ENCODE peak calls at places on chromosome 2, in ten cellular contexts. One of them, this sample, is unnamed.

GRCh38 chr2:85175369-85176299 is 42.4 kb downstream of the TCF7L1 start:
- DNase-seq in A549: no peak
- DNase-seq in IMR-90: peak
- DNase-seq in thyroid gland: peak
- DNase-seq in spleen: no peak
- DNase-seq in NB4: no peak
- DNase-seq in body of pancreas: peak
- DNase-seq in sigmoid colon: no peak
- DNase-seq in HepG2: peak
- DNase-seq in lower leg skin: peak
- DNase-seq in this sample: peak

GRCh38 chr2:164754157-164755093 is 87.2 kb downstream of the COBLL1 start:
- DNase-seq in thyroid gland: no peak
- DNase-seq in body of pancreas: no peak
- DNase-seq in spleen: no peak
- DNase-seq in sigmoid colon: no peak
- DNase-seq in A549: no peak
- DNase-seq in NB4: no peak
- DNase-seq in IMR-90: no peak
- DNase-seq in HepG2: no peak
- DNase-seq in lower leg skin: no peak
- DNase-seq in this sample: no peak

GRCh38 chr2:151021747-151022450 is 239.8 kb downstream of the RBM43 start:
- DNase-seq in A549: no peak
- DNase-seq in IMR-90: no peak
- DNase-seq in HepG2: no peak
- DNase-seq in thyroid gland: no peak
- DNase-seq in body of pancreas: no peak
- DNase-seq in spleen: no peak
- DNase-seq in NB4: no peak
- DNase-seq in sigmoid colon: no peak
- DNase-seq in lower leg skin: no peak
- DNase-seq in this sample: no peak

GRCh38 chr2:47345584-47345913 is 57.4 kb upstream of the MSH2 start:
- DNase-seq in IMR-90: no peak
- DNase-seq in NB4: no peak
- DNase-seq in A549: no peak
- DNase-seq in HepG2: peak
- DNase-seq in lower leg skin: no peak
- DNase-seq in body of pancreas: no peak
- DNase-seq in thyroid gland: no peak
- DNase-seq in spleen: no peak
- DNase-seq in sigmoid colon: no peak
- DNase-seq in this sample: no peak

GRCh38 chr2:127162261-127163089 is 55.5 kb upstream of the BIN1 start:
- DNase-seq in lower leg skin: peak
- DNase-seq in HepG2: no peak
- DNase-seq in thyroid gland: no peak
- DNase-seq in spleen: no peak
- DNase-seq in NB4: no peak
- DNase-seq in body of pancreas: no peak
- DNase-seq in A549: no peak
- DNase-seq in sigmoid colon: peak
- DNase-seq in IMR-90: no peak
- DNase-seq in this sample: no peak

GRCh38 chr2:66699481-66700180 is 264.7 kb downstream of the MEIS1 start:
- DNase-seq in HepG2: no peak
- DNase-seq in body of pancreas: no peak
- DNase-seq in IMR-90: no peak
- DNase-seq in A549: no peak
- DNase-seq in sigmoid colon: no peak
- DNase-seq in lower leg skin: no peak
- DNase-seq in thyroid gland: no peak
- DNase-seq in NB4: no peak
- DNase-seq in spleen: no peak
- DNase-seq in this sample: no peak

GRCh38 chr2:127573771-127574170 is 38.3 kb downstream of the MYO7B start:
- DNase-seq in thyroid gland: no peak
- DNase-seq in body of pancreas: no peak
- DNase-seq in sigmoid colon: peak
- DNase-seq in IMR-90: no peak
- DNase-seq in HepG2: no peak
- DNase-seq in A549: no peak
- DNase-seq in NB4: no peak
- DNase-seq in lower leg skin: no peak
- DNase-seq in spleen: peak
- DNase-seq in this sample: peak

GRCh38 chr2:113246606-113247005 is 32.1 kb downstream of the PAX8 start:
- DNase-seq in body of pancreas: no peak
- DNase-seq in thyroid gland: no peak
- DNase-seq in HepG2: no peak
- DNase-seq in spleen: no peak
- DNase-seq in NB4: no peak
- DNase-seq in sigmoid colon: no peak
- DNase-seq in lower leg skin: no peak
- DNase-seq in IMR-90: no peak
- DNase-seq in A549: no peak
- DNase-seq in this sample: no peak

GRCh38 chr2:28640263-28640907 is 111.2 kb upstream of the PPP1CB start:
- DNase-seq in lower leg skin: no peak
- DNase-seq in spleen: no peak
- DNase-seq in NB4: no peak
- DNase-seq in IMR-90: no peak
- DNase-seq in body of pancreas: no peak
- DNase-seq in thyroid gland: no peak
- DNase-seq in sigmoid colon: no peak
- DNase-seq in A549: no peak
- DNase-seq in HepG2: no peak
- DNase-seq in this sample: no peak

GRCh38 chr2:28638102-28638501 is 113.5 kb upstream of the PPP1CB start:
- DNase-seq in thyroid gland: no peak
- DNase-seq in lower leg skin: no peak
- DNase-seq in IMR-90: no peak
- DNase-seq in sigmoid colon: peak
- DNase-seq in HepG2: no peak
- DNase-seq in spleen: no peak
- DNase-seq in body of pancreas: no peak
- DNase-seq in NB4: no peak
- DNase-seq in A549: no peak
- DNase-seq in this sample: no peak

GRCh38 chr2:28639092-28639691 is 112.4 kb upstream of the PPP1CB start:
- DNase-seq in spleen: no peak
- DNase-seq in body of pancreas: no peak
- DNase-seq in A549: no peak
- DNase-seq in NB4: no peak
- DNase-seq in sigmoid colon: peak
- DNase-seq in lower leg skin: no peak
- DNase-seq in thyroid gland: no peak
- DNase-seq in HepG2: no peak
- DNase-seq in IMR-90: no peak
- DNase-seq in this sample: peak

GRCh38 chr2:28640908-28641300 is 110.7 kb upstream of the PPP1CB start:
- DNase-seq in sigmoid colon: peak
- DNase-seq in thyroid gland: no peak
- DNase-seq in NB4: no peak
- DNase-seq in HepG2: no peak
- DNase-seq in lower leg skin: no peak
- DNase-seq in spleen: no peak
- DNase-seq in A549: no peak
- DNase-seq in IMR-90: no peak
- DNase-seq in body of pancreas: no peak
- DNase-seq in this sample: no peak

GRCh38 chr2:28639836-28640235 is 111.8 kb upstream of the PPP1CB start:
- DNase-seq in HepG2: peak
- DNase-seq in NB4: no peak
- DNase-seq in IMR-90: no peak
- DNase-seq in thyroid gland: peak
- DNase-seq in spleen: no peak
- DNase-seq in lower leg skin: no peak
- DNase-seq in body of pancreas: peak
- DNase-seq in sigmoid colon: peak
- DNase-seq in A549: no peak
- DNase-seq in this sample: peak
- TF ChIP-seq POLR2A in HepG2: no peak
- TF ChIP-seq POLR2A in NB4: no peak
- TF ChIP-seq POLR2A in IMR-90: no peak
- TF ChIP-seq POLR2A in thyroid gland: no peak
- TF ChIP-seq POLR2A in spleen: no peak
- TF ChIP-seq POLR2A in lower leg skin: no peak
- TF ChIP-seq POLR2A in body of pancreas: no peak
- TF ChIP-seq POLR2A in sigmoid colon: no peak
- TF ChIP-seq POLR2A in A549: no peak
- TF ChIP-seq POLR2A in this sample: no peak

DNA sequence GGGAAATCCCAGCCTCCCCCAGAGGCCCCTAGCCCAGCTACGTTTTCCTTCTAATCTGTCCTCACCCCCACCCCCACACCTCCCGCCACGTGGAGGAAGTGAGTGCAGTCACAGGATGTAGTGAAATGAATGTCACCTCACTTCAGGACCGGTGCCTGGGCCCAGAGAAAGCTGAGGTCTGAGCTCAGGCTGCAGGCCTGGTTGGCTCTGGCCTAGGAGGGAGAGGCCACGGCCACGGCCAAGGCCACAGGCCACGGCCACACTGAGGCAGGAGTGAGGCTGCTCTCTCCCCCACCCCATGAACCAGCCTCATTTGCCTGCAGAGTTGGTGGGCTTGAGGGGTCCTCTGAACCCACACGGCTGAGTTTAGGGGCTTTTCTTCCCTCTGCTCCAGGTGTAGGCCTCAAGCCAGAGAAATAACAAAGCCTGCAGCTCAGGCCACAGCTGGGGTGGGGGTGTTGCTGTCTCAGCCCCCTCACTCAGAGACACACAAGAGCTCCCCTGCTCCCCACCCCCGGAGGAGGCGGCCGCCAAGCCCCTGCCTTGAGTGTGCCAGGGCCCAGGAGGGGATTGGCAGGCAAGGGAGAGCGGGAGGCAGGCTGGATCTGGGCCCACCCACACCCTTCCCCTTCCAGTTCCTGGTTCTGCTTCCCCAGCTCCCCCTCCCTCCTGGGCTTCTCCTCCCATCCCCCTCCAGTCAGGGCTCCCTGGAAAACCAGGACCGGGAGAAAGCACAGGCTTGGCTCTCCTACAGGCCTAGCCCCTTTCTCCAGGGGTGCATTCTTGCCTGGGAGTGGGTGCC is 27.0 kb downstream of the DNMT3A start:
- DNase-seq in lower leg skin: no peak
- DNase-seq in sigmoid colon: peak
- DNase-seq in IMR-90: peak
- DNase-seq in body of pancreas: peak
- DNase-seq in thyroid gland: peak
- DNase-seq in spleen: peak
- DNase-seq in A549: no peak
- DNase-seq in NB4: peak
- DNase-seq in HepG2: peak
- DNase-seq in this sample: peak
- TF ChIP-seq POLR2A in lower leg skin: no peak
- TF ChIP-seq POLR2A in sigmoid colon: no peak
- TF ChIP-seq POLR2A in IMR-90: no peak
- TF ChIP-seq POLR2A in body of pancreas: no peak
- TF ChIP-seq POLR2A in thyroid gland: no peak
- TF ChIP-seq POLR2A in spleen: no peak
- TF ChIP-seq POLR2A in A549: no peak
- TF ChIP-seq POLR2A in NB4: no peak
- TF ChIP-seq POLR2A in HepG2: no peak
- TF ChIP-seq POLR2A in this sample: no peak

GRCh38 chr2:181444654-181445053 is 12.5 kb upstream of the ITGA4 start:
- DNase-seq in body of pancreas: no peak
- DNase-seq in IMR-90: no peak
- DNase-seq in lower leg skin: no peak
- DNase-seq in sigmoid colon: no peak
- DNase-seq in thyroid gland: no peak
- DNase-seq in A549: no peak
- DNase-seq in HepG2: no peak
- DNase-seq in NB4: no peak
- DNase-seq in spleen: no peak
- DNase-seq in this sample: no peak

DNA sequence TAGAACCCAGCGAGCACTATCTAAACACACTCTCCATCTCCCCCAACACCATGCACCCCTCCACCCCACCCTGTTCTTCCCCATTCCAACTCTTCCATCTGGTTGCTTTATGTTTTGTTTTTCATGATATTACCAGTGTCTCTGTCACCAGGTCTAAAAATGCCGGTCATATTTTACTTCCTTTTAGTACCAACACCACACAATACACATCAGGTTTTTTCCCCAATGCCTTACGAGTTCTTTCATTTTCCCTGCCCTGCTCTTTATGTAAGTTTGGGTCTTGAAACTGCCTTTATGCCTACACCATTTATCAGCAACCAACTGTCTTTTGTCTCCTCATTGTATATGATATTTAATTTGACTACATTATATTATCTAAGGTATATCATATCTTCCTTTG is 10.1 kb upstream of the ITGA4 start:
- DNase-seq in body of pancreas: no peak
- DNase-seq in sigmoid colon: no peak
- DNase-seq in IMR-90: no peak
- DNase-seq in thyroid gland: no peak
- DNase-seq in spleen: no peak
- DNase-seq in lower leg skin: no peak
- DNase-seq in NB4: no peak
- DNase-seq in HepG2: no peak
- DNase-seq in A549: no peak
- DNase-seq in this sample: no peak
- TF ChIP-seq POLR2A in body of pancreas: no peak
- TF ChIP-seq POLR2A in sigmoid colon: no peak
- TF ChIP-seq POLR2A in IMR-90: no peak
- TF ChIP-seq POLR2A in thyroid gland: no peak
- TF ChIP-seq POLR2A in spleen: no peak
- TF ChIP-seq POLR2A in lower leg skin: no peak
- TF ChIP-seq POLR2A in NB4: no peak
- TF ChIP-seq POLR2A in HepG2: no peak
- TF ChIP-seq POLR2A in A549: no peak
- TF ChIP-seq POLR2A in this sample: no peak

GRCh38 chr2:200305797-200306718 is at the start of gene SPATS2L:
- DNase-seq in NB4: peak
- DNase-seq in IMR-90: peak
- DNase-seq in HepG2: peak
- DNase-seq in sigmoid colon: peak
- DNase-seq in body of pancreas: peak
- DNase-seq in lower leg skin: peak
- DNase-seq in spleen: peak
- DNase-seq in A549: peak
- DNase-seq in thyroid gland: peak
- DNase-seq in this sample: peak

GRCh38 chr2:200308421-200309295 is 2.2 kb downstream of the SPATS2L start:
- DNase-seq in body of pancreas: no peak
- DNase-seq in sigmoid colon: no peak
- DNase-seq in lower leg skin: no peak
- DNase-seq in A549: no peak
- DNase-seq in HepG2: no peak
- DNase-seq in thyroid gland: no peak
- DNase-seq in spleen: no peak
- DNase-seq in NB4: no peak
- DNase-seq in IMR-90: peak
- DNase-seq in this sample: no peak

GRCh38 chr2:200308001-200308400 is 1.5 kb downstream of the SPATS2L start:
- DNase-seq in sigmoid colon: no peak
- DNase-seq in spleen: no peak
- DNase-seq in thyroid gland: no peak
- DNase-seq in A549: no peak
- DNase-seq in IMR-90: peak
- DNase-seq in lower leg skin: no peak
- DNase-seq in NB4: no peak
- DNase-seq in HepG2: no peak
- DNase-seq in body of pancreas: no peak
- DNase-seq in this sample: no peak

GRCh38 chr2:200306719-200306968 is 151 bp downstream of the SPATS2L start:
- DNase-seq in lower leg skin: no peak
- DNase-seq in IMR-90: no peak
- DNase-seq in HepG2: no peak
- DNase-seq in body of pancreas: no peak
- DNase-seq in NB4: no peak
- DNase-seq in sigmoid colon: no peak
- DNase-seq in thyroid gland: no peak
- DNase-seq in spleen: no peak
- DNase-seq in A549: no peak
- DNase-seq in this sample: no peak

DNA sequence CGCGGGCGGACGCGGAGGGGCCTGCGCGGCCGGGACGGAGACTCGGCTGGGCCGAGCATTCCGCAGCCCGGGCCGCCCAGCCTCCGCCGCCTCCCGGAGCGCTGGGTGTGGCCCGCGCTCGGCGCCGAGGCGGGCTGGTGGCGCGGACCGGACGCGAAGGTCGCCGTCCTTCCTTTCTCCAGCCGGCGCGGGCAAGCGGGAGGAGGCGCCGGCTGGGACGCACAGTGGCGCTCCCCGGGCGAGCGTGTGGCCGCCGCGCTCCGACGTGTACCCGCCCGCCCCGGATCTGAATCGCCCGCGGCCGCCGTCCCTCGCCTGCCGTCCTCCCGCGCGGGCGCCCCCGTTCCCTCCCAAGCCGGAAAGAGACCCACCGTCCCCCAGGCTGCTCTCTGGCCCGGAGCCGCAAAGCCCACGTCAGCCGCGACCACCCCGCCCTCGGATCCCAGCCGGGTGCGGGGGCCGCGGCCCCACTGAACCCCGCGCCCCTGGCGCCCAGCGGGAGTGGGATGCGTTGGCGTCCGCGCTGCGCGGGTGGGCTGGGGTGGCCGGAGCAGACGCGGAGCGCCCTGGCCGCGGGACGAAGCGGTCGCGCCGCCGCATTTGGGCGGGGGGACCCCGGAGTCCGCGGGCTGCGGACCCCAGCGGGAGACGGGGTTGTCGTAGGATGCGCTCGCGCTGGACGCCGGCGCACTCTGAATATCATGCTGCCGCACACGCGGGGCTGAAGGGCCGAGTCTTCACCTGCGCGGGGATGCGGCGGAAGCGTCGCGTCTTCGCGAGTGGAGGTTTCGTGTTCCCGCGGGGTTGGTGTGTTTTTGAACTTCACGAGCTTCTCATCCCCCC is 697 bp downstream of the SPATS2L start:
- DNase-seq in IMR-90: no peak
- DNase-seq in HepG2: no peak
- DNase-seq in thyroid gland: peak
- DNase-seq in spleen: peak
- DNase-seq in NB4: peak
- DNase-seq in A549: peak
- DNase-seq in lower leg skin: no peak
- DNase-seq in body of pancreas: peak
- DNase-seq in sigmoid colon: peak
- DNase-seq in this sample: peak
- TF ChIP-seq POLR2A in IMR-90: no peak
- TF ChIP-seq POLR2A in HepG2: peak
- TF ChIP-seq POLR2A in thyroid gland: no peak
- TF ChIP-seq POLR2A in spleen: no peak
- TF ChIP-seq POLR2A in NB4: no peak
- TF ChIP-seq POLR2A in A549: peak
- TF ChIP-seq POLR2A in lower leg skin: no peak
- TF ChIP-seq POLR2A in body of pancreas: no peak
- TF ChIP-seq POLR2A in sigmoid colon: no peak
- TF ChIP-seq POLR2A in this sample: peak

This sample was measured in right lobe of liver.